ENCODE peak calls at places on chromosomes 16 and 17, in nine cellular contexts. F, M, A, C, N, U, Q, Z and D are unnamed samples.

GRCh38 chr17:18248300-18248731 is 10.2 kb downstream of the FLII start:
- DNase-seq in F (peak; percentile 61), M (peak; percentile 81), A (peak; percentile 95), C (no peak), N (peak; percentile 95), U (no peak), Q (peak; percentile 45), Z (peak; percentile 82), D (peak; percentile 47)

GRCh38 chr16:78122774-78123315 is 23.4 kb downstream of the WWOX start:
- DNase-seq in F (no peak), M (peak; percentile 37), A (peak; percentile 45), C (peak; percentile 22), N (no peak), U (no peak), Q (no peak), Z (no peak), D (no peak)

GRCh38 chr17:42709561-42709960 is 27.2 kb downstream of the CNTNAP1 start:
- DNase-seq in F (no peak), M (no peak), A (no peak), C (no peak), N (no peak), U (peak; percentile 19), Q (no peak), Z (no peak), D (no peak)

GRCh38 chr16:30024451-30024850 is 1.5 kb downstream of the C16orf92 start:
- DNase-seq in F (no peak), M (no peak), A (no peak), C (no peak), N (no peak), U (no peak), Q (no peak), Z (no peak), D (no peak)

GRCh38 chr16:31136287-31136662 is 748 bp upstream of the PRSS8 start:
- DNase-seq in F (no peak), M (no peak), A (no peak), C (no peak), N (no peak), U (no peak), Q (no peak), Z (no peak), D (no peak)

GRCh38 chr16:11405331-11406176 is 60.3 kb downstream of the RMI2 start:
- DNase-seq in F (peak; percentile 56), M (peak; percentile 69), A (peak; percentile 73), C (peak; percentile 34), N (peak; percentile 47), U (no peak), Q (peak; percentile 13), Z (peak; percentile 83), D (no peak)

GRCh38 chr17:28385037-28385797 is 13.7 kb downstream of the SARM1 start:
- DNase-seq in F (peak; percentile 48), M (peak; percentile 48), A (no peak), C (no peak), N (no peak), U (peak; percentile 74), Q (no peak), Z (no peak), D (no peak)

GRCh38 chr17:45222273-45222993 is 748 bp downstream of the FMNL1 start:
- DNase-seq in F (peak; percentile 39), M (no peak), A (no peak), C (no peak), N (peak; percentile 11), U (no peak), Q (no peak), Z (peak; percentile 44), D (no peak)

GRCh38 chr17:49879505-49879904 is 31.6 kb upstream of the TAC4 start:
- DNase-seq in F (no peak), M (no peak), A (no peak), C (no peak), N (no peak), U (no peak), Q (no peak), Z (no peak), D (no peak)

GRCh38 chr16:30747799-30748633 is at the start of gene PHKG2:
- DNase-seq in F (peak; percentile 99), M (peak; percentile 96), A (peak; percentile 98), C (peak; percentile 97), N (peak; percentile 96), U (peak; percentile 100), Q (peak; percentile 97), Z (peak; percentile 100), D (peak; percentile 90)

GRCh38 chr17:4503283-4504005 is 4.8 kb downstream of the SPNS2 start:
- DNase-seq in F (no peak), M (no peak), A (no peak), C (no peak), N (no peak), U (no peak), Q (no peak), Z (peak; percentile 61), D (no peak)

GRCh38 chr17:17954079-17954478 is 18.1 kb downstream of the TOM1L2 start:
- DNase-seq in F (no peak), M (no peak), A (no peak), C (no peak), N (no peak), U (no peak), Q (no peak), Z (no peak), D (no peak)

GRCh38 chr16:285146-286055 is 2.4 kb downstream of the PDIA2 start:
- DNase-seq in F (no peak), M (no peak), A (peak; percentile 74), C (no peak), N (no peak), U (no peak), Q (no peak), Z (no peak), D (no peak)